ENCODE peak calls at places on chromosome 1, in seven cellular contexts. One of them, this sample, is unnamed.

GRCh38 chr1:213053455-213053854 is 2.4 kb downstream of the RPS6KC1 start:
- DNase-seq in mucosa of gallbladder: no peak
- DNase-seq in iris pigment epithelial cell: no peak
- DNase-seq in NCI-H524: no peak
- DNase-seq in activated T-cell treated with anti-CD3 and anti-CD28 coated beads for 1 hour: no peak
- DNase-seq in PC-3: no peak
- DNase-seq in Calu3: no peak
- DNase-seq in this sample: no peak

GRCh38 chr1:81377406-81377805 is 423.3 kb upstream of the ADGRL2 start:
- DNase-seq in NCI-H524: peak
- DNase-seq in mucosa of gallbladder: no peak
- DNase-seq in activated T-cell treated with anti-CD3 and anti-CD28 coated beads for 1 hour: no peak
- DNase-seq in iris pigment epithelial cell: no peak
- DNase-seq in Calu3: no peak
- DNase-seq in PC-3: peak
- DNase-seq in this sample: no peak

GRCh38 chr1:54485417-54485816 is 62.6 kb upstream of the ACOT11 start:
- DNase-seq in PC-3: no peak
- DNase-seq in NCI-H524: peak
- DNase-seq in Calu3: no peak
- DNase-seq in mucosa of gallbladder: no peak
- DNase-seq in iris pigment epithelial cell: no peak
- DNase-seq in activated T-cell treated with anti-CD3 and anti-CD28 coated beads for 1 hour: no peak
- DNase-seq in this sample: no peak

GRCh38 chr1:235597867-235598553 is 51.6 kb downstream of the GNG4 start:
- DNase-seq in mucosa of gallbladder: no peak
- DNase-seq in activated T-cell treated with anti-CD3 and anti-CD28 coated beads for 1 hour: no peak
- DNase-seq in PC-3: peak
- DNase-seq in Calu3: peak
- DNase-seq in NCI-H524: peak
- DNase-seq in iris pigment epithelial cell: peak
- DNase-seq in this sample: no peak

GRCh38 chr1:167641786-167642500 is 11.9 kb downstream of the RCSD1 start:
- DNase-seq in Calu3: no peak
- DNase-seq in iris pigment epithelial cell: no peak
- DNase-seq in mucosa of gallbladder: no peak
- DNase-seq in PC-3: no peak
- DNase-seq in activated T-cell treated with anti-CD3 and anti-CD28 coated beads for 1 hour: no peak
- DNase-seq in NCI-H524: no peak
- DNase-seq in this sample: no peak

GRCh38 chr1:224502459-224503160 is 68.0 kb upstream of the WDR26 start:
- DNase-seq in Calu3: no peak
- DNase-seq in activated T-cell treated with anti-CD3 and anti-CD28 coated beads for 1 hour: no peak
- DNase-seq in NCI-H524: peak
- DNase-seq in mucosa of gallbladder: no peak
- DNase-seq in iris pigment epithelial cell: no peak
- DNase-seq in PC-3: peak
- DNase-seq in this sample: no peak

GRCh38 chr1:239896980-239897379 is 194.7 kb upstream of the FMN2 start:
- DNase-seq in PC-3: no peak
- DNase-seq in NCI-H524: no peak
- DNase-seq in Calu3: no peak
- DNase-seq in iris pigment epithelial cell: no peak
- DNase-seq in activated T-cell treated with anti-CD3 and anti-CD28 coated beads for 1 hour: no peak
- DNase-seq in mucosa of gallbladder: no peak
- DNase-seq in this sample: no peak

GRCh38 chr1:37633950-37634553 is 640 bp downstream of the RSPO1 start:
- DNase-seq in NCI-H524: no peak
- DNase-seq in mucosa of gallbladder: no peak
- DNase-seq in activated T-cell treated with anti-CD3 and anti-CD28 coated beads for 1 hour: no peak
- DNase-seq in PC-3: no peak
- DNase-seq in Calu3: no peak
- DNase-seq in iris pigment epithelial cell: no peak
- DNase-seq in this sample: no peak

GRCh38 chr1:91165033-91165654 is 143.3 kb upstream of the ZNF644 start:
- DNase-seq in Calu3: peak
- DNase-seq in mucosa of gallbladder: peak
- DNase-seq in PC-3: peak
- DNase-seq in NCI-H524: peak
- DNase-seq in activated T-cell treated with anti-CD3 and anti-CD28 coated beads for 1 hour: peak
- DNase-seq in iris pigment epithelial cell: peak
- DNase-seq in this sample: peak

GRCh38 chr1:43660355-43660754 is 10.4 kb downstream of the KDM4A start:
- DNase-seq in NCI-H524: no peak
- DNase-seq in activated T-cell treated with anti-CD3 and anti-CD28 coated beads for 1 hour: no peak
- DNase-seq in iris pigment epithelial cell: no peak
- DNase-seq in PC-3: no peak
- DNase-seq in Calu3: no peak
- DNase-seq in mucosa of gallbladder: no peak
- DNase-seq in this sample: no peak

GRCh38 chr1:35558374-35559316 is 1.0 kb downstream of the NCDN start:
- DNase-seq in mucosa of gallbladder: no peak
- DNase-seq in activated T-cell treated with anti-CD3 and anti-CD28 coated beads for 1 hour: no peak
- DNase-seq in iris pigment epithelial cell: no peak
- DNase-seq in Calu3: no peak
- DNase-seq in NCI-H524: peak
- DNase-seq in PC-3: no peak
- DNase-seq in this sample: no peak

GRCh38 chr1:50368179-50369007 is 54.9 kb downstream of the DMRTA2 start:
- DNase-seq in Calu3: peak
- DNase-seq in mucosa of gallbladder: no peak
- DNase-seq in PC-3: peak
- DNase-seq in NCI-H524: peak
- DNase-seq in activated T-cell treated with anti-CD3 and anti-CD28 coated beads for 1 hour: no peak
- DNase-seq in iris pigment epithelial cell: no peak
- DNase-seq in this sample: peak

GRCh38 chr1:14822996-14823395 is 224.5 kb downstream of the KAZN start:
- DNase-seq in PC-3: no peak
- DNase-seq in mucosa of gallbladder: no peak
- DNase-seq in NCI-H524: no peak
- DNase-seq in Calu3: no peak
- DNase-seq in activated T-cell treated with anti-CD3 and anti-CD28 coated beads for 1 hour: no peak
- DNase-seq in iris pigment epithelial cell: no peak
- DNase-seq in this sample: no peak

GRCh38 chr1:211833174-211833820 is 2.7 kb upstream of the LPGAT1 start:
- DNase-seq in iris pigment epithelial cell: no peak
- DNase-seq in mucosa of gallbladder: no peak
- DNase-seq in NCI-H524: no peak
- DNase-seq in activated T-cell treated with anti-CD3 and anti-CD28 coated beads for 1 hour: no peak
- DNase-seq in Calu3: no peak
- DNase-seq in PC-3: no peak
- DNase-seq in this sample: no peak

GRCh38 chr1:200659269-200659668 is 10.4 kb downstream of the DDX59 start:
- DNase-seq in mucosa of gallbladder: no peak
- DNase-seq in PC-3: peak
- DNase-seq in Calu3: no peak
- DNase-seq in activated T-cell treated with anti-CD3 and anti-CD28 coated beads for 1 hour: no peak
- DNase-seq in NCI-H524: no peak
- DNase-seq in iris pigment epithelial cell: peak
- DNase-seq in this sample: no peak

GRCh38 chr1:40831001-40831732 is 31.0 kb downstream of the CITED4 start:
- DNase-seq in activated T-cell treated with anti-CD3 and anti-CD28 coated beads for 1 hour: no peak
- DNase-seq in NCI-H524: no peak
- DNase-seq in PC-3: no peak
- DNase-seq in Calu3: no peak
- DNase-seq in iris pigment epithelial cell: no peak
- DNase-seq in mucosa of gallbladder: no peak
- DNase-seq in this sample: no peak

GRCh38 chr1:24351918-24352637 is 32.9 kb downstream of the GRHL3 start:
- DNase-seq in PC-3: peak
- DNase-seq in activated T-cell treated with anti-CD3 and anti-CD28 coated beads for 1 hour: no peak
- DNase-seq in iris pigment epithelial cell: peak
- DNase-seq in NCI-H524: peak
- DNase-seq in mucosa of gallbladder: no peak
- DNase-seq in Calu3: no peak
- DNase-seq in this sample: no peak